ENCODE peak calls at places on chromosomes 2 and 18, in eight cellular contexts. One of them, this sample, is unnamed.

GRCh38 chr2:128494640-128495321 is 176.1 kb upstream of the HS6ST1 start:
- DNase-seq in IMR-90: no peak
- DNase-seq in mammary epithelial cell: no peak
- DNase-seq in astrocyte: peak
- DNase-seq in MM.1S: no peak
- DNase-seq in mesendoderm: no peak
- DNase-seq in H9: peak
- DNase-seq in HCT116: no peak
- DNase-seq in this sample: no peak

GRCh38 chr2:217734999-217735398 is 267.8 kb downstream of the TNS1 start:
- DNase-seq in IMR-90: no peak
- DNase-seq in mammary epithelial cell: no peak
- DNase-seq in astrocyte: no peak
- DNase-seq in MM.1S: no peak
- DNase-seq in mesendoderm: no peak
- DNase-seq in H9: no peak
- DNase-seq in HCT116: no peak
- DNase-seq in this sample: no peak

GRCh38 chr2:241855245-241855887 is 3.3 kb downstream of the PDCD1 start:
- DNase-seq in IMR-90: no peak
- DNase-seq in mammary epithelial cell: no peak
- DNase-seq in astrocyte: no peak
- DNase-seq in MM.1S: no peak
- DNase-seq in mesendoderm: no peak
- DNase-seq in H9: no peak
- DNase-seq in HCT116: no peak
- DNase-seq in this sample: peak

GRCh38 chr2:18836436-18836835 is 247.1 kb upstream of the NT5C1B start:
- DNase-seq in IMR-90: no peak
- DNase-seq in mammary epithelial cell: no peak
- DNase-seq in astrocyte: no peak
- DNase-seq in MM.1S: no peak
- DNase-seq in mesendoderm: peak
- DNase-seq in H9: no peak
- DNase-seq in HCT116: no peak
- DNase-seq in this sample: no peak

GRCh38 chr2:197239434-197239833 is 71.1 kb downstream of the ANKRD44 start:
- DNase-seq in IMR-90: no peak
- DNase-seq in mammary epithelial cell: no peak
- DNase-seq in astrocyte: no peak
- DNase-seq in MM.1S: peak
- DNase-seq in mesendoderm: no peak
- DNase-seq in H9: no peak
- DNase-seq in HCT116: no peak
- DNase-seq in this sample: no peak

GRCh38 chr2:168607992-168608391 is 151.9 kb downstream of the CERS6 start:
- DNase-seq in IMR-90: peak
- DNase-seq in mammary epithelial cell: peak
- DNase-seq in astrocyte: peak
- DNase-seq in MM.1S: no peak
- DNase-seq in mesendoderm: no peak
- DNase-seq in H9: no peak
- DNase-seq in HCT116: no peak
- DNase-seq in this sample: no peak

GRCh38 chr2:234130734-234131133 is 80.2 kb downstream of the SPP2 start:
- DNase-seq in IMR-90: no peak
- DNase-seq in mammary epithelial cell: no peak
- DNase-seq in astrocyte: no peak
- DNase-seq in MM.1S: no peak
- DNase-seq in mesendoderm: no peak
- DNase-seq in H9: no peak
- DNase-seq in HCT116: no peak
- DNase-seq in this sample: no peak

GRCh38 chr18:58348947-58349346 is 279.9 kb downstream of the ALPK2 start:
- DNase-seq in IMR-90: no peak
- DNase-seq in mammary epithelial cell: no peak
- DNase-seq in astrocyte: no peak
- DNase-seq in MM.1S: no peak
- DNase-seq in mesendoderm: no peak
- DNase-seq in H9: no peak
- DNase-seq in HCT116: no peak
- DNase-seq in this sample: no peak

GRCh38 chr2:113720167-113720566 is 36.3 kb downstream of the SLC35F5 start:
- DNase-seq in IMR-90: peak
- DNase-seq in mammary epithelial cell: no peak
- DNase-seq in astrocyte: peak
- DNase-seq in MM.1S: peak
- DNase-seq in mesendoderm: peak
- DNase-seq in H9: no peak
- DNase-seq in HCT116: no peak
- DNase-seq in this sample: no peak

GRCh38 chr2:174577967-174578589 is 19.5 kb downstream of the WIPF1 start:
- DNase-seq in IMR-90: peak
- DNase-seq in mammary epithelial cell: peak
- DNase-seq in astrocyte: peak
- DNase-seq in MM.1S: peak
- DNase-seq in mesendoderm: peak
- DNase-seq in H9: no peak
- DNase-seq in HCT116: no peak
- DNase-seq in this sample: no peak

GRCh38 chr2:64859208-64860161 is 129.7 kb upstream of the SLC1A4 start:
- DNase-seq in IMR-90: peak
- DNase-seq in mammary epithelial cell: peak
- DNase-seq in astrocyte: peak
- DNase-seq in MM.1S: peak
- DNase-seq in mesendoderm: peak
- DNase-seq in H9: peak
- DNase-seq in HCT116: peak
- DNase-seq in this sample: peak

GRCh38 chr2:158321264-158321663 is 135.3 kb downstream of the CCDC148 start:
- DNase-seq in IMR-90: peak
- DNase-seq in mammary epithelial cell: peak
- DNase-seq in astrocyte: peak
- DNase-seq in MM.1S: no peak
- DNase-seq in mesendoderm: no peak
- DNase-seq in H9: no peak
- DNase-seq in HCT116: peak
- DNase-seq in this sample: no peak

GRCh38 chr2:176473177-176473576 is 203.9 kb downstream of the MTX2 start:
- DNase-seq in IMR-90: peak
- DNase-seq in mammary epithelial cell: peak
- DNase-seq in astrocyte: no peak
- DNase-seq in MM.1S: peak
- DNase-seq in mesendoderm: no peak
- DNase-seq in H9: no peak
- DNase-seq in HCT116: no peak
- DNase-seq in this sample: no peak

GRCh38 chr18:48796491-48797205 is 154.1 kb downstream of the SMAD7 start:
- DNase-seq in IMR-90: no peak
- DNase-seq in mammary epithelial cell: no peak
- DNase-seq in astrocyte: no peak
- DNase-seq in MM.1S: no peak
- DNase-seq in mesendoderm: no peak
- DNase-seq in H9: no peak
- DNase-seq in HCT116: no peak
- DNase-seq in this sample: no peak

GRCh38 chr2:231270221-231271114 is 72.0 kb downstream of the ARMC9 start:
- DNase-seq in IMR-90: no peak
- DNase-seq in mammary epithelial cell: no peak
- DNase-seq in astrocyte: no peak
- DNase-seq in MM.1S: no peak
- DNase-seq in mesendoderm: no peak
- DNase-seq in H9: no peak
- DNase-seq in HCT116: no peak
- DNase-seq in this sample: no peak

GRCh38 chr2:143890799-143891198 is 629.1 kb downstream of the ZEB2 start:
- DNase-seq in IMR-90: peak
- DNase-seq in mammary epithelial cell: no peak
- DNase-seq in astrocyte: no peak
- DNase-seq in MM.1S: no peak
- DNase-seq in mesendoderm: peak
- DNase-seq in H9: no peak
- DNase-seq in HCT116: no peak
- DNase-seq in this sample: no peak

GRCh38 chr2:222298311-222299150 is at the start of gene PAX3:
- DNase-seq in IMR-90: no peak
- DNase-seq in mammary epithelial cell: no peak
- DNase-seq in astrocyte: peak
- DNase-seq in MM.1S: no peak
- DNase-seq in mesendoderm: no peak
- DNase-seq in H9: peak
- DNase-seq in HCT116: no peak
- DNase-seq in this sample: no peak

GRCh38 chr2:222296311-222296736 is 2.5 kb downstream of the PAX3 start:
- DNase-seq in IMR-90: no peak
- DNase-seq in mammary epithelial cell: no peak
- DNase-seq in astrocyte: no peak
- DNase-seq in MM.1S: no peak
- DNase-seq in mesendoderm: no peak
- DNase-seq in H9: no peak
- DNase-seq in HCT116: no peak
- DNase-seq in this sample: no peak

GRCh38 chr2:222296911-222297599 is 1.7 kb downstream of the PAX3 start:
- DNase-seq in IMR-90: no peak
- DNase-seq in mammary epithelial cell: no peak
- DNase-seq in astrocyte: peak
- DNase-seq in MM.1S: no peak
- DNase-seq in mesendoderm: no peak
- DNase-seq in H9: no peak
- DNase-seq in HCT116: no peak
- DNase-seq in this sample: peak

GRCh38 chr2:222297600-222297935 is 1.2 kb downstream of the PAX3 start:
- DNase-seq in IMR-90: no peak
- DNase-seq in mammary epithelial cell: no peak
- DNase-seq in astrocyte: no peak
- DNase-seq in MM.1S: no peak
- DNase-seq in mesendoderm: no peak
- DNase-seq in H9: no peak
- DNase-seq in HCT116: no peak
- DNase-seq in this sample: no peak

GRCh38 chr2:222298000-222298310 is 843 bp downstream of the PAX3 start:
- DNase-seq in IMR-90: no peak
- DNase-seq in mammary epithelial cell: no peak
- DNase-seq in astrocyte: no peak
- DNase-seq in MM.1S: no peak
- DNase-seq in mesendoderm: no peak
- DNase-seq in H9: no peak
- DNase-seq in HCT116: no peak
- DNase-seq in this sample: no peak
- H3K9ac ChIP-seq in IMR-90: no peak
- H3K9ac ChIP-seq in mammary epithelial cell: no peak
- H3K9ac ChIP-seq in astrocyte: peak
- H3K9ac ChIP-seq in MM.1S: no peak
- H3K9ac ChIP-seq in mesendoderm: peak
- H3K9ac ChIP-seq in H9: no peak
- H3K9ac ChIP-seq in HCT116: no peak
- H3K9ac ChIP-seq in this sample: no peak

GRCh38 chr18:68781224-68781623 is 16.7 kb upstream of the CCDC102B start:
- DNase-seq in IMR-90: no peak
- DNase-seq in mammary epithelial cell: no peak
- DNase-seq in astrocyte: no peak
- DNase-seq in MM.1S: no peak
- DNase-seq in mesendoderm: no peak
- DNase-seq in H9: no peak
- DNase-seq in HCT116: no peak
- DNase-seq in this sample: no peak

GRCh38 chr18:68779169-68779568 is 18.7 kb upstream of the CCDC102B start:
- DNase-seq in IMR-90: peak
- DNase-seq in mammary epithelial cell: peak
- DNase-seq in astrocyte: no peak
- DNase-seq in MM.1S: no peak
- DNase-seq in mesendoderm: no peak
- DNase-seq in H9: no peak
- DNase-seq in HCT116: no peak
- DNase-seq in this sample: no peak

DNA sequence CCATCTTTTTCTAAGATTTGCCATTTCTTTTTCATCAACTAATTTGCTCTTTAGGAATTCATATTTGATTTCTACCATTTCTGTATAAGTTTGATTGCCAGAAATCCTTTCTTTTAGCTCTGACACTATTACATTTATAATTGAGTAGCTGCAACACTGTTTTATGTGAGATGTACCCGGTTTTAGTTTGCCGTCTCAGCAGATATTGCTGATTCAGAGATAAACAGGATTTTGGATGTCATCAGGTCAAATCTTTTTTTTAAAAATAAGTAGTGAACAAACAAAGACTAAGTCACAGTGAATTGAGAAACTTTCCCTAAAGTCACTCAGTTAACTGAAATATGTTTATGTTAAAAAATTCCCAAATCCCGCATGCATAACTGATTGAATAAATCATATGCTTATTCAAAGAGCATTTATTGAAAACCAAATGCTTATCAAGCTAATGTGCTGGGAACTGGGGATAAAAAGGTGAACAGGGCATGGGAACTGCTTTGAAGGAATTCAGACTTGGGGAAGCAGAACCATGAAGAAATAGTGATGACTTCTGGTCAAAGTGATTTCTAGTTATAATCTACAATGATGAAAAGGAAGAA is 19.5 kb upstream of the CCDC102B start:
- DNase-seq in IMR-90: peak
- DNase-seq in mammary epithelial cell: no peak
- DNase-seq in astrocyte: no peak
- DNase-seq in MM.1S: no peak
- DNase-seq in mesendoderm: no peak
- DNase-seq in H9: no peak
- DNase-seq in HCT116: no peak
- DNase-seq in this sample: no peak
- H3K27ac ChIP-seq in IMR-90: no peak
- H3K27ac ChIP-seq in mammary epithelial cell: no peak
- H3K27ac ChIP-seq in astrocyte: no peak
- H3K27ac ChIP-seq in MM.1S: no peak
- H3K27ac ChIP-seq in mesendoderm: no peak
- H3K27ac ChIP-seq in H9: no peak
- H3K27ac ChIP-seq in HCT116: no peak
- H3K27ac ChIP-seq in this sample: no peak

GRCh38 chr2:11624893-11625292 is 45.1 kb downstream of the NTSR2 start:
- DNase-seq in IMR-90: no peak
- DNase-seq in mammary epithelial cell: no peak
- DNase-seq in astrocyte: no peak
- DNase-seq in MM.1S: no peak
- DNase-seq in mesendoderm: no peak
- DNase-seq in H9: no peak
- DNase-seq in HCT116: no peak
- DNase-seq in this sample: no peak
- H3K9ac ChIP-seq in IMR-90: no peak
- H3K9ac ChIP-seq in mammary epithelial cell: no peak
- H3K9ac ChIP-seq in astrocyte: no peak
- H3K9ac ChIP-seq in MM.1S: no peak
- H3K9ac ChIP-seq in mesendoderm: no peak
- H3K9ac ChIP-seq in H9: no peak
- H3K9ac ChIP-seq in HCT116: no peak
- H3K9ac ChIP-seq in this sample: no peak

DNA sequence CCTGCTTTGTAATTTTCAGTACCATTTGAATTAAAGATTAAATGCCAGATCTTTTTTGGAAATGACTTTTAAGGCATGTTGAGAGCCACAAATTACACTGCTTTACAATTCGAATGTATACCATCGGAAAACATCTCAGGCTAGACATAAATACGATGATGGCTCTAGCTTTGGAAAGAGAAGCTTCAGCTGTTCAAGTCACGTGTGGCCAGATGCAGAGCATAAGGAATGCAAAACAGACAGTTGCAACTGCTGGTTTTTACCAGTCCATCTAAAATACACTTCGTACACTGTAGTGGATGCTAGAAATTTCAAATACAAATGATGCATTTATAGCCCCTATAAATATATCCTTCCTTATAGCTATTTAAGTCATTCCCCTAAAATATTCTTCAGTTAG is 8.0 kb downstream of the ZNF516 start:
- DNase-seq in IMR-90: peak
- DNase-seq in mammary epithelial cell: no peak
- DNase-seq in astrocyte: no peak
- DNase-seq in MM.1S: no peak
- DNase-seq in mesendoderm: no peak
- DNase-seq in H9: no peak
- DNase-seq in HCT116: no peak
- DNase-seq in this sample: no peak
- H3K27ac ChIP-seq in IMR-90: no peak
- H3K27ac ChIP-seq in mammary epithelial cell: no peak
- H3K27ac ChIP-seq in astrocyte: no peak
- H3K27ac ChIP-seq in MM.1S: no peak
- H3K27ac ChIP-seq in mesendoderm: no peak
- H3K27ac ChIP-seq in H9: no peak
- H3K27ac ChIP-seq in HCT116: no peak
- H3K27ac ChIP-seq in this sample: no peak

This sample was measured in kidney.